ENCODE peak calls at places on chromosomes 2 and 18, in eight cellular contexts. B is lung, U is OCI-LY7, J is AG04450, R is fibroblast of the aortic adventitia, X is IMR-90, Q is stomach, C is tibial artery. H is an unnamed sample.

GRCh38 chr2:35114765-35115164 is 1240.8 kb upstream of the CRIM1 start:
- DNase-seq in B (no peak), U (no peak), J (no peak), R (no peak), X (no peak), Q (no peak), C (no peak), H (no peak)

GRCh38 chr18:79950440-79951341 is 762 bp downstream of the SLC66A2 start:
- DNase-seq in B (no peak), U (peak), J (no peak), R (no peak), X (peak), Q (peak), C (no peak), H (peak)

GRCh38 chr18:80136679-80137078 is 27.6 kb downstream of the ADNP2 start:
- DNase-seq in B (no peak), U (no peak), J (no peak), R (no peak), X (no peak), Q (no peak), C (no peak), H (no peak)

GRCh38 chr2:9165625-9166024 is 41.0 kb upstream of the ASAP2 start:
- DNase-seq in B (no peak), U (no peak), J (no peak), R (peak), X (peak), Q (no peak), C (no peak), H (no peak)

GRCh38 chr2:113088173-113088992 is 20.6 kb downstream of the IL1F10 start:
- DNase-seq in B (no peak), U (no peak), J (no peak), R (no peak), X (no peak), Q (no peak), C (no peak), H (no peak)

GRCh38 chr2:66532972-66533868 is 98.3 kb downstream of the MEIS1 start:
- DNase-seq in B (no peak), U (no peak), J (no peak), R (peak), X (no peak), Q (no peak), C (no peak), H (no peak)

GRCh38 chr2:85545780-85546240 is 6.8 kb downstream of the MAT2A start:
- DNase-seq in B (no peak), U (no peak), J (no peak), R (no peak), X (no peak), Q (no peak), C (no peak), H (no peak)

GRCh38 chr2:179377296-179377695 is 112.7 kb upstream of the SESTD1 start:
- DNase-seq in B (no peak), U (no peak), J (no peak), R (peak), X (peak), Q (no peak), C (no peak), H (no peak)

GRCh38 chr2:48265169-48266013 is 264.6 kb upstream of the STON1 start:
- DNase-seq in B (no peak), U (no peak), J (no peak), R (no peak), X (no peak), Q (no peak), C (no peak), H (no peak)

GRCh38 chr2:203395858-203396257 is 67.7 kb downstream of the ABI2 start:
- DNase-seq in B (no peak), U (no peak), J (no peak), R (no peak), X (no peak), Q (no peak), C (no peak), H (no peak)

GRCh38 chr2:217075225-217075802 is 215.4 kb upstream of the TNP1 start:
- DNase-seq in B (no peak), U (no peak), J (no peak), R (peak), X (peak), Q (no peak), C (peak), H (peak)

GRCh38 chr18:79988925-79989361 is 580 bp upstream of the TXNL4A start:
- DNase-seq in B (no peak), U (no peak), J (no peak), R (peak), X (peak), Q (peak), C (no peak), H (peak)

GRCh38 chr2:10284108-10284870 is 18.4 kb upstream of the HPCAL1 start:
- DNase-seq in B (no peak), U (no peak), J (no peak), R (no peak), X (no peak), Q (no peak), C (no peak), H (no peak)

GRCh38 chr2:239195318-239195871 is 205.4 kb downstream of the HDAC4 start:
- DNase-seq in B (no peak), U (no peak), J (no peak), R (no peak), X (no peak), Q (peak), C (no peak), H (peak)

GRCh38 chr2:212135739-212136138 is 402.9 kb downstream of the ERBB4 start:
- DNase-seq in B (no peak), U (no peak), J (no peak), R (peak), X (peak), Q (no peak), C (no peak), H (no peak)

GRCh38 chr2:219218279-219219112 is at the start of gene ABCB6:
- DNase-seq in B (peak), U (no peak), J (peak), R (peak), X (peak), Q (peak), C (peak), H (peak)

GRCh38 chr2:119939915-119940314 is 73.0 kb upstream of the EPB41L5 start:
- DNase-seq in B (no peak), U (no peak), J (no peak), R (no peak), X (no peak), Q (no peak), C (no peak), H (no peak)

GRCh38 chr18:36402765-36403396 is 105.4 kb downstream of the FHOD3 start:
- DNase-seq in B (no peak), U (no peak), J (peak), R (peak), X (peak), Q (no peak), C (peak), H (no peak)

GRCh38 chr18:6236258-6236657 is 178.5 kb downstream of the L3MBTL4 start:
- DNase-seq in B (no peak), U (no peak), J (no peak), R (no peak), X (no peak), Q (no peak), C (no peak), H (no peak)

GRCh38 chr2:227606476-227606875 is 7.8 kb downstream of the SCYGR2 start:
- DNase-seq in B (no peak), U (no peak), J (no peak), R (peak), X (no peak), Q (no peak), C (peak), H (no peak)

GRCh38 chr2:116769515-116769914 is 1045.0 kb upstream of the DDX18 start:
- DNase-seq in B (no peak), U (no peak), J (no peak), R (no peak), X (no peak), Q (no peak), C (no peak), H (no peak)

GRCh38 chr2:27095427-27095744 is 8.8 kb downstream of the KHK start:
- DNase-seq in B (no peak), U (no peak), J (no peak), R (no peak), X (no peak), Q (no peak), C (no peak), H (no peak)

GRCh38 chr2:147863835-147864234 is 19.0 kb downstream of the ACVR2A start:
- DNase-seq in B (no peak), U (no peak), J (no peak), R (no peak), X (no peak), Q (no peak), C (no peak), H (no peak)

GRCh38 chr2:147869934-147870333 is 25.1 kb downstream of the ACVR2A start:
- DNase-seq in B (no peak), U (no peak), J (no peak), R (no peak), X (no peak), Q (no peak), C (no peak), H (no peak)

GRCh38 chr2:147862859-147863516 is 18.2 kb downstream of the ACVR2A start:
- DNase-seq in B (no peak), U (no peak), J (no peak), R (no peak), X (no peak), Q (no peak), C (no peak), H (no peak)

GRCh38 chr2:147865560-147865959 is 20.7 kb downstream of the ACVR2A start:
- DNase-seq in B (no peak), U (no peak), J (no peak), R (no peak), X (no peak), Q (no peak), C (no peak), H (no peak)

GRCh38 chr2:147867050-147867449 is 22.2 kb downstream of the ACVR2A start:
- DNase-seq in B (no peak), U (no peak), J (no peak), R (no peak), X (no peak), Q (no peak), C (no peak), H (no peak)
- H3K4me3 ChIP-seq in B (no peak), U (no peak), J (no peak), R (no peak), X (no peak), Q (no peak), C (no peak), H (no peak)

DNA sequence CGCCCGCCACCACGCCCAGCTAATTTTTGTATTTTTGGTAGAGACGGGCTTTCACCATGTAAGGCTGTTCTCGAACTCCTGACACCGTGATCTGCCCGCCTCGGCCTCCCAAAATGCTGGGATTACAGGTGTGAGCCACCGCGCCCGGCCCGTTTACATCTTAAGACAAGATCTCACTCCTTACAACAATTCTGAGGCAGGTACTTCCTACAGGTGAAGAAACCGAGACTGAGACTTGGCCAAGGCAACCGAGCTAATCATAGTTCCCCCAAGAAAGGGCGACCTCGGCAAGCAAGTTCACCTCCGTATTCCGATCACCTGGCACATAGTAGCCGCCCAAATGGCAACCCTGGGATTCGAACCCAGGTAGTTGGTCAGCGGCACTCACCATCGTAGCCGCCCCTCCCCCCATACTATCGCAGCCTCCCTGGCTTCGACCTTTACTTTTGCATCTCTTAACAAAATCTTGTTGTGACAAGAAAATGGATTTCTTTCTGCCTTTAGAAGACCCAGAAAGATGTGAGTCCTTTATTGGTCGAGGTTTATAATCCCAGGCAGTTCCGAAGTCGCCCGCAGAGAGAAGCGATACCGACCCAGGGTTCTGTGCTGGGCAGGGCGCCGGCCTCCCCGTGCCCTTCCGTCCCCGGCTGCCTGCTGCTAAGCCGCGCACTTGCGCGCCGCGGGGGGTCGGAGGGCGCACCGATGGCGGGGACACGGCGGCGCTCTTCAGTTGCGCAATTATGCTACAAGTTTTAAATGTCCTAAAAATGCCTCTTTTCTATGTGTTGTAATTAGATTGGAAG is 1.1 kb upstream of the FZD5 start:
- DNase-seq in B (no peak), U (no peak), J (no peak), R (no peak), X (no peak), Q (no peak), C (peak), H (peak)
- H3K4me3 ChIP-seq in B (no peak), U (peak), J (no peak), R (no peak), X (no peak), Q (peak), C (peak), H (peak)

GRCh38 chr2:44952143-44952805 is 10.8 kb downstream of the SIX3 start:
- DNase-seq in B (no peak), U (peak), J (no peak), R (peak), X (peak), Q (peak), C (no peak), H (peak)

GRCh38 chr2:44954306-44954901 is 12.9 kb downstream of the SIX3 start:
- DNase-seq in B (no peak), U (no peak), J (no peak), R (no peak), X (no peak), Q (no peak), C (no peak), H (no peak)

GRCh38 chr2:44952806-44953685 is 11.5 kb downstream of the SIX3 start:
- DNase-seq in B (no peak), U (no peak), J (no peak), R (no peak), X (no peak), Q (no peak), C (no peak), H (no peak)

GRCh38 chr2:44954902-44955592 is 13.5 kb downstream of the SIX3 start:
- DNase-seq in B (no peak), U (no peak), J (no peak), R (no peak), X (no peak), Q (no peak), C (no peak), H (no peak)

DNA sequence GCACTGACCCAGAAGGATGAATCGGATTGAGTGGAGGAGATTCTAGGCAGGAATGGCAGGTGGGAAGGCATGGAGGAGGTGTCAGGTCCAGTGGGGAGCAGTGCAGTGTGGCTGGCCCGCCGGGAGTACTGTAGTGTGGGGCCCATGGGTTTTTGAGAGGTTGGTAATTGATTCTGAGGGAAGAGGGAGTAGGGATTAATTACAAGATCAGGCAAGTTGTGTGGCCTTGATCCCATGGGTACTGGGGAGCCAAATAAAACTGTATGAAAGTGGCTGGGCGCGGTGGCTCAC is 12.1 kb downstream of the SIX3 start:
- DNase-seq in B (no peak), U (no peak), J (no peak), R (no peak), X (no peak), Q (no peak), C (no peak), H (no peak)
- H3K4me3 ChIP-seq in B (no peak), U (no peak), J (no peak), R (no peak), X (no peak), Q (no peak), C (no peak), H (no peak)

DNA sequence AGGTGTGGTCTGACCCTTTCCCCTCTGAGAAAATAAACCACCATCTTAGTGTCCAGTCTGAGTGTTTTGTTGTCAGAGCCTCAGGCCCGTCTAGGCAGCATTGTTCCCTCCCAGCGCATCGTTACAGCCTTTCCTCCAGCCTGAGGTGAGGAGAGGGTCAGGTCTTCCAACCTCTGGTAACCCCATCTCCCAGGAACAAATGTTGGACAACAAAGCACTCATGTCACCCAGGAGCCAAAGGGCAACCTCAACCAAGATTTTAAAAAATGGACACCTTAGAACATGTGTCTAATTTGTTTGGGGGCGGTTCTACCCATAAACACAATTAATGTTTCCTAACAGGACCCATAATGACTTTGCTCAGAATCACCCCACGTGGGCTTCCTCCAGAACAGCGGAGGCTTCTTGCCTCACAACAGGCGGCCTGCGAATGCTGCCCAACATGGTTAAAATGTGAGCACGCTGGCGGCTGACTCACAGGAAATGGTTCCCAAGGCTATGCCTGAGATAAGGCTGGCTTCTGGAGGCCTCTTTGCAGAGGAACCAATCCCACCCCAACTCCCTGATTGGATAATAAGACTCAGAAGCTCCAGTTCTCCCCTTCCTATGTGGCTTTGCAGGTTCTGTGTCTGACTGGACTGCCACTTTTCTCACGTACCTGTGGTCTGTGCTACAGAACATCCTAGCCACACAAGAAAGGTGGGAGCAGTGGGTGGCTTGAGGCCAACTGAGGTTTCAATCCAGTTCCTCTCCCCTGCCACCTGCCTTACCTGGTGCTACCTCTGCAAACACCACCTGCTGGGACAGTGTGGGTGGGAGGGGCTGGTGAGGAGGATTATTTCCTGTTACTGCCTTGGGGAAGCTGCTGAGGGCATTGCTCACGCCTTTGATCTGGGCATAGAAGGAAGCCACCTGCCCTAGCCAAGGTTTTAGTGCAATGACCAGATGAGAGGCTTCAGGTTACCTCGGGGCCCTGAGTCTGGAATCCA is 108.8 kb downstream of the B3GNT2 start:
- DNase-seq in B (peak), U (peak), J (no peak), R (peak), X (peak), Q (peak), C (peak), H (peak)
- H3K4me3 ChIP-seq in B (no peak), U (no peak), J (no peak), R (no peak), X (no peak), Q (no peak), C (no peak), H (no peak)

GRCh38 chr2:42047488-42048317 is at the start of gene PKDCC:
- DNase-seq in B (peak), U (no peak), J (peak), R (peak), X (peak), Q (peak), C (peak), H (peak)

GRCh38 chr2:42044939-42045338 is 2.9 kb upstream of the PKDCC start:
- DNase-seq in B (no peak), U (no peak), J (no peak), R (no peak), X (no peak), Q (no peak), C (no peak), H (no peak)

GRCh38 chr2:42046819-42047487 is 868 bp upstream of the PKDCC start:
- DNase-seq in B (no peak), U (no peak), J (no peak), R (peak), X (no peak), Q (no peak), C (no peak), H (peak)

GRCh38 chr2:42045389-42045788 is 2.4 kb upstream of the PKDCC start:
- DNase-seq in B (no peak), U (no peak), J (no peak), R (no peak), X (no peak), Q (no peak), C (no peak), H (no peak)

GRCh38 chr2:42045956-42046748 is 1.7 kb upstream of the PKDCC start:
- DNase-seq in B (no peak), U (no peak), J (no peak), R (no peak), X (no peak), Q (no peak), C (no peak), H (no peak)
- H3K4me3 ChIP-seq in B (no peak), U (no peak), J (peak), R (peak), X (no peak), Q (no peak), C (peak), H (peak)

H was measured in testis.